ENCODE peak calls at places on chromosomes 5 and 9, in nine cellular contexts. R, F, Q, I, L, D, Z, B and C are unnamed samples.
A peak's percentile ranks its signal among the peaks of the same experiment; 100 is the strongest.

GRCh38 chr5:61132559-61132958 is 29.7 kb downstream of the SMIM15 start:
- DNase-seq in R (no peak), Z (no peak), F (no peak), I (no peak), L (no peak), Q (peak; percentile 13), B (no peak), D (no peak), C (no peak)

GRCh38 chr5:132820162-132820754 is 7.2 kb downstream of the SOWAHA start:
- DNase-seq in Z (peak; percentile 95), F (peak; percentile 81), R (peak; percentile 95), D (peak; percentile 88), I (peak; percentile 92), Q (peak; percentile 95), L (peak; percentile 94), B (peak; percentile 88), C (peak; percentile 90)

GRCh38 chr9:16062542-16063240 is 509.8 kb downstream of the CCDC171 start:
- DNase-seq in F (no peak), Z (no peak), D (no peak), I (no peak), R (no peak), Q (peak; percentile 76), B (no peak), L (peak; percentile 24), C (no peak)

GRCh38 chr9:35749515-35750255 is 598 bp downstream of the RGP1 start:
- DNase-seq in F (peak; percentile 42), R (peak; percentile 75), Q (no peak), Z (peak; percentile 65), D (no peak), B (peak; percentile 25), I (no peak), L (peak; percentile 48), C (no peak)

GRCh38 chr9:135823036-135823435 is 84.3 kb downstream of the CAMSAP1 start:
- DNase-seq in R (no peak), L (no peak), B (no peak), D (no peak), Z (no peak), F (no peak), I (no peak), Q (no peak), C (no peak)

GRCh38 chr9:111516061-111516465 is 8.9 kb upstream of the ZNF483 start:
- DNase-seq in Z (no peak), B (no peak), F (no peak), R (no peak), I (peak; percentile 37), D (no peak), Q (peak; percentile 15), L (no peak), C (no peak)

GRCh38 chr5:68336200-68336599 is 120.6 kb downstream of the PIK3R1 start:
- DNase-seq in D (no peak), R (no peak), I (no peak), Q (no peak), F (no peak), B (no peak), L (no peak), Z (no peak), C (no peak)

GRCh38 chr5:168128154-168128553 is 163.3 kb upstream of the WWC1 start:
- DNase-seq in Q (no peak), I (no peak), R (no peak), B (no peak), F (no peak), Z (no peak), L (no peak), D (no peak), C (no peak)

GRCh38 chr5:134226441-134227192 is 744 bp upstream of the PPP2CA start:
- DNase-seq in L (no peak), Z (no peak), Q (peak; percentile 30), I (no peak), D (peak; percentile 91), B (no peak), R (peak; percentile 82), F (peak; percentile 51), C (peak; percentile 38)

GRCh38 chr5:23823521-23823920 is 316.1 kb downstream of the PRDM9 start:
- DNase-seq in Z (no peak), Q (no peak), D (no peak), F (no peak), I (no peak), R (no peak), L (no peak), B (no peak), C (no peak)

GRCh38 chr5:16467363-16468219 is 2.0 kb upstream of the ZNF622 start:
- DNase-seq in Q (peak; percentile 45), R (no peak), L (no peak), D (no peak), B (no peak), Z (peak; percentile 28), I (no peak), F (no peak), C (no peak)

GRCh38 chr9:120965344-120966004 is 38.9 kb upstream of the TRAF1 start:
- DNase-seq in R (no peak), Z (peak; percentile 57), L (no peak), B (no peak), F (no peak), I (peak; percentile 58), D (no peak), Q (peak; percentile 38), C (no peak)

GRCh38 chr9:4965174-4965821 is 19.8 kb upstream of the JAK2 start:
- DNase-seq in F (no peak), L (no peak), Q (no peak), R (no peak), B (no peak), I (no peak), D (no peak), Z (no peak), C (no peak)

GRCh38 chr9:37534901-37535300 is 41.3 kb downstream of the FBXO10 start:
- DNase-seq in F (no peak), I (no peak), L (no peak), B (no peak), Q (no peak), Z (no peak), R (no peak), D (no peak), C (no peak)

GRCh38 chr9:15231788-15232635 is 75.0 kb downstream of the TTC39B start:
- DNase-seq in Q (peak; percentile 50), B (peak; percentile 10), L (peak; percentile 18), I (peak; percentile 44), F (no peak), Z (peak; percentile 17), R (no peak), D (no peak), C (peak; percentile 24)

GRCh38 chr9:36933676-36934215 is 100.3 kb downstream of the PAX5 start:
- DNase-seq in B (no peak), Z (no peak), I (no peak), Q (no peak), R (no peak), F (no peak), L (no peak), D (no peak), C (no peak)

GRCh38 chr5:138582959-138583358 is 7.8 kb upstream of the HSPA9 start:
- DNase-seq in L (no peak), R (no peak), Q (no peak), F (no peak), D (no peak), Z (no peak), I (no peak), B (no peak), C (no peak)